ENCODE peak calls at places on chromosomes 16 and 17, in five cellular contexts. B, Y, D, X and P are unnamed samples.

GRCh38 chr16:75486014-75486404 is 9.2 kb downstream of the CHST6 start:
- DNase-seq in B (no peak), Y (peak; percentile 100), D (no peak), X (no peak), P (no peak)

GRCh38 chr17:8470447-8471047 is 34.9 kb downstream of the NDEL1 start:
- DNase-seq in B (no peak), Y (no peak), D (no peak), X (no peak), P (no peak)

GRCh38 chr17:67246398-67246647 is 1.3 kb upstream of the HELZ start:
- DNase-seq in B (no peak), Y (no peak), D (no peak), X (no peak), P (no peak)

GRCh38 chr17:17503566-17504130 is 7.5 kb upstream of the RASD1 start:
- DNase-seq in B (no peak), Y (no peak), D (no peak), X (no peak), P (peak; percentile 31)

GRCh38 chr17:45432405-45433113 is at the start of gene ARHGAP27:
- DNase-seq in B (no peak), Y (no peak), D (no peak), X (no peak), P (peak; percentile 85)

GRCh38 chr17:74864297-74864865 is 4.7 kb upstream of the GRIN2C start:
- DNase-seq in B (no peak), Y (no peak), D (no peak), X (no peak), P (no peak)

GRCh38 chr17:82215095-82215971 is 2.7 kb upstream of the CCDC57 start:
- DNase-seq in B (no peak), Y (no peak), D (no peak), X (no peak), P (no peak)

GRCh38 chr16:848510-849253 is 48.1 kb upstream of the GNG13 start:
- DNase-seq in B (no peak), Y (no peak), D (no peak), X (no peak), P (no peak)

GRCh38 chr17:73697872-73698271 is 53.6 kb upstream of the SDK2 start:
- DNase-seq in B (no peak), Y (no peak), D (no peak), X (no peak), P (no peak)

GRCh38 chr16:80894091-80894490 is 89.7 kb upstream of the CDYL2 start:
- DNase-seq in B (no peak), Y (no peak), D (no peak), X (no peak), P (no peak)

GRCh38 chr16:52535076-52535475 is 11.9 kb downstream of the TOX3 start:
- DNase-seq in B (no peak), Y (no peak), D (no peak), X (no peak), P (no peak)

GRCh38 chr17:28717578-28718316 is at the start of gene RAB34:
- DNase-seq in B (no peak), Y (peak; percentile 61), D (no peak), X (no peak), P (peak; percentile 86)

GRCh38 chr16:76243620-76244019 is 33.6 kb upstream of the CNTNAP4 start:
- DNase-seq in B (no peak), Y (no peak), D (no peak), X (no peak), P (no peak)

GRCh38 chr17:18904482-18904881 is 46.6 kb downstream of the PRPSAP2 start:
- DNase-seq in B (no peak), Y (no peak), D (no peak), X (no peak), P (no peak)

GRCh38 chr16:369866-370436 is 387 bp downstream of the MRPL28 start:
- DNase-seq in B (no peak), Y (no peak), D (no peak), X (no peak), P (no peak)

GRCh38 chr17:20262116-20262977 is 205.0 kb downstream of the LGALS9B start:
- DNase-seq in B (no peak), Y (no peak), D (no peak), X (no peak), P (no peak)

GRCh38 chr16:69055003-69055402 is 50.5 kb upstream of the HAS3 start:
- DNase-seq in B (no peak), Y (no peak), D (no peak), X (no peak), P (no peak)

GRCh38 chr17:304461-304860 is 48.1 kb downstream of the RPH3AL start:
- DNase-seq in B (no peak), Y (no peak), D (no peak), X (no peak), P (peak; percentile 11)

GRCh38 chr17:61402978-61403845 is 3.6 kb downstream of the TBX2 start:
- DNase-seq in B (no peak), Y (no peak), D (no peak), X (no peak), P (peak; percentile 46)

GRCh38 chr17:30405161-30405560 is 26.4 kb downstream of the CPD start:
- DNase-seq in B (no peak), Y (no peak), D (no peak), X (peak; percentile 31), P (no peak)

GRCh38 chr16:8905795-8906591 is 23.8 kb downstream of the LITAFD start:
- DNase-seq in B (no peak), Y (no peak), D (no peak), X (no peak), P (no peak)

GRCh38 chr17:3981455-3981854 is 17.2 kb upstream of the ATP2A3 start:
- DNase-seq in B (no peak), Y (no peak), D (no peak), X (no peak), P (peak; percentile 26)

GRCh38 chr16:23499801-23500200 is 10.5 kb downstream of the GGA2 start:
- DNase-seq in B (no peak), Y (no peak), D (no peak), X (no peak), P (no peak)

GRCh38 chr16:4093495-4094137 is 22.6 kb downstream of the ADCY9 start:
- DNase-seq in B (no peak), Y (no peak), D (no peak), X (no peak), P (peak; percentile 70)

GRCh38 chr16:57892041-57892440 is 78.9 kb downstream of the CNGB1 start:
- DNase-seq in B (no peak), Y (peak; percentile 94), D (no peak), X (no peak), P (no peak)

GRCh38 chr16:72821551-72821950 is 226.4 kb downstream of the ZFHX3 start:
- DNase-seq in B (no peak), Y (no peak), D (no peak), X (no peak), P (no peak)

GRCh38 chr17:32780721-32781120 is 96.2 kb downstream of the MYO1D start:
- DNase-seq in B (no peak), Y (no peak), D (no peak), X (no peak), P (no peak)

GRCh38 chr17:75512946-75513666 is 2.2 kb downstream of the CASKIN2 start:
- DNase-seq in B (no peak), Y (no peak), D (no peak), X (no peak), P (no peak)

GRCh38 chr16:85392756-85393673 is 220.1 kb upstream of the GSE1 start:
- DNase-seq in B (no peak), Y (no peak), D (no peak), X (no peak), P (peak; percentile 34)

GRCh38 chr16:31085873-31086628 is 2.7 kb downstream of the PRSS53 start:
- DNase-seq in B (no peak), Y (no peak), D (no peak), X (no peak), P (no peak)

DNA sequence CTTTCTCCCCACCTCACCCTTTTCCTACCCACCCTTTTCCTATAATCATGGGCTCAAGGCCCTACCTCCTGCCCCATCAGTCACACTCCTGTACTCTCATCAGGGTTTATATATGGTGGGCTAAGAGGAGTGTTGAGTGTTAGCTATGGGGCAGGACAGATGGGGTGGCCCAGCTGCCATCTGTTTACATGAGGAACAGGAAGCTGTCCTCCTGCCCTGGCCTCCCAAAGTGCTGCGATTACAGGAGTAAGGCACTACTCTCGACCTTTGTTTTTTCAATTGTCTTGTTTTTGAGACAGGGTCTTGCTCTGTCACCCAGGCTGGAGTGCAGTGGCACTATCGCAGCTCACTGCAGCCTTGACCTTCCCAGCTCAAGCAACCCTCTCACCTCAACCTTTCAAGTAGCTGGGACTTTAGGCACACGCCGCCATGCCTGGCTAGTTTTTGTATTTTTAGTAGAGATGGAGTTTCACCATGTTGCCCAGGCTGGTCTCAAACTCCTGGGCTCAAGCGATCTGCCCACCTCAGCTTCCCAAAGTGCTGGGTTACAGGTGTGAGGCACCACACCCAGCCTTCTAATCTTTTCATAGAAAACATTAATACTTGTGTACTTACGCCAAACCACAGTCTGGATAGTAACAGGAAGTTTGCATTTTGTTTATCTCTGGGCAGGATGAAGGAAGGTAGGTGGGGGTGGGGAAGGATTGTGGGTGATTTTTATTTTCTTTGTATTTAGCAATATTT is 1.6 kb downstream of the TRADD start:
- DNase-seq in B (no peak), Y (peak; percentile 59), D (no peak), X (no peak), P (no peak)
- H3K4me3 ChIP-seq in B (peak overlapping the region; percentile 95), Y (no peak overlapping the region), D (no peak overlapping the region), X (no peak overlapping the region), P (peak overlapping the region; percentile 94)

DNA sequence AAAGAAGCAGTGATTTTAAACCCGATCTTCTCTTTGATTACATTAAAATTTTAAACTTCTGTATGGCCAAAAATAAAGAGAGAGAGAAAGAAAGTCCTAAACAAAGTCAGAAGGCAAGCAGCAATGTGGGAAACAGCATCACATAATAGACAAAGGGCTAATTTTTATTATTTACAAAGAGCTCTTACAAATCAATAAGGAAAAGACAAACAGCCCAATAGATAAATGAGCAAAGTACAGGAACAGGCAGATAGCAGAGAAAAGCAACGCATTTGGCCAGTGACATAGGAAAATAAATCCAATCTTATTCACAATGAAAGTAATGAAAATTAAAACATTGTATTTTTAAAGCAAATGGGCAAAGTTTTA is 93.1 kb downstream of the SALL1 start:
- DNase-seq in B (no peak), Y (no peak), D (no peak), X (no peak), P (no peak)
- H3K4me3 ChIP-seq in B (no peak overlapping the region), Y (no peak overlapping the region), D (no peak overlapping the region), X (no peak overlapping the region), P (no peak overlapping the region)

GRCh38 chr16:24609740-24610420 is 70.5 kb downstream of the RBBP6 start:
- DNase-seq in B (no peak), Y (peak; percentile 41), D (no peak), X (no peak), P (peak; percentile 60)
- H3K4me3 ChIP-seq in B (no peak overlapping the region), Y (no peak overlapping the region), D (peak overlapping the region; percentile 15), X (no peak overlapping the region), P (peak overlapping the region; percentile 15)

GRCh38 chr17:1626333-1626732 is 2.3 kb downstream of the SLC43A2 start:
- DNase-seq in B (no peak), Y (no peak), D (no peak), X (no peak), P (no peak)
- H3K4me3 ChIP-seq in B (no peak overlapping the region), Y (no peak overlapping the region), D (no peak overlapping the region), X (no peak overlapping the region), P (peak overlapping the region; percentile 94)

DNA sequence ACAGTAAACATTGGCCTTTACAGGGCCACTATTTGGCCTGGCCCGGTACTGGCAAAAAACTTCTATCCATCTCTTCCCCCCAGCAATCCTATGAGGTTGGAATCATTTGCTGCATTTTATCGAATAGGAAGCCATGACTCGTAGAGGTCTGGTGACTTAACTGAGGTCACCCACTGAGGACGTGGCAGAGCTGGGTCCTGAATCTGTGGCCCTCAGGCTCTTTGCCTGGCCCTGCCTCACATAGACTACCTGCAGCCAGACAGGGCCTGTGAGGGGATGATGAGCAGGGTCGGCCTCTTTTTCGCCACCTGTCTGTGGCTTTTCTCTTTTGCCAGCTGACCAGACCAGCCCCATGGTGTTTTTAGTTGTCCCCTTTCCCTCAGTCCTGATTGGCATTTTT is 1.9 kb downstream of the PPP4C start:
- DNase-seq in B (no peak), Y (no peak), D (no peak), X (no peak), P (peak; percentile 14)
- H3K4me3 ChIP-seq in B (no peak overlapping the region), Y (no peak overlapping the region), D (no peak overlapping the region), X (peak overlapping the region; percentile 88), P (no peak overlapping the region)